ENCODE peak calls at places on chromosomes 3 and 15, in ten cellular contexts. Y is D341Med; H is T-cell; V is activated naive CD4-positive, alpha-beta T cell; M is Caco-2; B is SW 1271; D is H1; L is posterior cingulate gyrus; Z is activated naive CD8-positive, alpha-beta T cell treated with anti-CD3 and anti-CD28 coated beads for 36 hours; U is stimulated activated CD8-positive, alpha-beta memory T cell treated with anti-CD3 and anti-CD28 coated beads, Interleukin-4, amount 100 ng/mL, for 1 hour. J is an unnamed sample.
A peak's percentile ranks its signal among the peaks of the same experiment; 100 is the strongest.

GRCh38 chr3:55645406-55645805 is 158.3 kb upstream of the WNT5A start:
- DNase-seq in D (no peak), Z (no peak), V (no peak), H (no peak), Y (no peak), M (no peak), U (no peak), L (no peak), B (no peak), J (no peak)

GRCh38 chr3:42032693-42033349 is 58.3 kb upstream of the TRAK1 start:
- DNase-seq in Z (no peak), D (no peak), Y (peak; percentile 87), U (no peak), H (no peak), V (no peak), M (no peak), B (no peak), L (peak; percentile 14), J (peak; percentile 69)

GRCh38 chr15:89127054-89127702 is 38.9 kb downstream of the ABHD2 start:
- DNase-seq in L (no peak), M (no peak), H (no peak), Y (peak; percentile 52), U (no peak), Z (no peak), V (no peak), B (no peak), D (no peak), J (peak; percentile 68)

GRCh38 chr3:169028716-169029115 is 634.8 kb downstream of the MECOM start:
- DNase-seq in M (no peak), Z (no peak), B (no peak), V (no peak), Y (no peak), L (no peak), H (no peak), D (no peak), U (no peak), J (peak; percentile 78)

GRCh38 chr3:11603628-11604027 is 40.1 kb downstream of the VGLL4 start:
- DNase-seq in M (no peak), U (no peak), Z (no peak), D (no peak), H (no peak), B (peak; percentile 45), L (no peak), V (no peak), Y (no peak), J (no peak)

GRCh38 chr3:79767194-79767952 is 425 bp downstream of the ROBO1 start:
- DNase-seq in Y (peak; percentile 26), B (no peak), L (no peak), M (no peak), U (no peak), V (no peak), H (no peak), D (peak; percentile 54), Z (no peak), J (no peak)

GRCh38 chr15:88385078-88385700 is 82.0 kb downstream of the MRPL46 start:
- DNase-seq in Y (no peak), Z (no peak), D (no peak), U (no peak), B (no peak), H (no peak), L (no peak), M (no peak), V (no peak), J (peak; percentile 86)

GRCh38 chr15:101010781-101011180 is 91.6 kb downstream of the LRRK1 start:
- DNase-seq in U (no peak), L (no peak), B (no peak), Z (no peak), V (no peak), D (peak; percentile 33), Y (no peak), M (no peak), H (no peak), J (no peak)

GRCh38 chr3:65844370-65844769 is 194.3 kb downstream of the MAGI1 start:
- DNase-seq in L (no peak), V (no peak), Z (no peak), U (no peak), H (no peak), M (no peak), Y (no peak), B (no peak), D (no peak), J (no peak)

GRCh38 chr15:91915576-91915975 is 62.1 kb downstream of the SLCO3A1 start:
- DNase-seq in M (no peak), H (no peak), Z (no peak), Y (no peak), L (no peak), U (no peak), D (no peak), B (no peak), V (no peak), J (no peak)

GRCh38 chr15:73851679-73852078 is 21.7 kb upstream of the TBC1D21 start:
- DNase-seq in Z (peak; percentile 29), U (no peak), M (peak; percentile 74), V (no peak), Y (no peak), H (no peak), B (no peak), D (peak; percentile 82), L (no peak), J (peak; percentile 58)

GRCh38 chr3:77303943-77304778 is 264.3 kb downstream of the ROBO2 start:
- DNase-seq in H (no peak), B (no peak), Y (no peak), L (no peak), U (no peak), Z (no peak), D (no peak), V (no peak), M (no peak), J (no peak)

GRCh38 chr3:134309987-134310700 is 59.5 kb upstream of the RYK start:
- DNase-seq in Z (no peak), U (no peak), M (peak; percentile 87), V (no peak), Y (no peak), B (no peak), L (no peak), D (no peak), H (no peak), J (peak; percentile 50)

GRCh38 chr15:40569139-40569953 is at the start of gene RPUSD2:
- DNase-seq in V (peak; percentile 79), Y (peak; percentile 96), D (peak; percentile 97), M (peak; percentile 93), U (peak; percentile 83), H (peak; percentile 88), B (peak; percentile 67), Z (peak; percentile 92), L (peak; percentile 95), J (peak; percentile 91)

GRCh38 chr3:190340071-190340470 is 17.8 kb upstream of the CLDN1 start:
- DNase-seq in B (no peak), V (no peak), H (no peak), Z (no peak), L (no peak), M (no peak), Y (no peak), D (no peak), U (no peak), J (peak; percentile 36)

GRCh38 chr3:160403028-160403545 is 3.6 kb downstream of the SMC4 start:
- DNase-seq in Z (no peak), Y (no peak), M (no peak), H (no peak), U (no peak), B (no peak), V (no peak), L (no peak), D (no peak), J (no peak)

GRCh38 chr3:119175869-119176756 is 2.7 kb downstream of the UPK1B start:
- DNase-seq in B (no peak), U (no peak), Y (no peak), V (no peak), H (no peak), L (no peak), M (no peak), Z (no peak), D (no peak), J (peak; percentile 71)

GRCh38 chr15:38555686-38556334 is 8.8 kb downstream of the RASGRP1 start:
- DNase-seq in M (no peak), B (no peak), H (no peak), D (no peak), Y (no peak), L (no peak), V (no peak), Z (no peak), U (no peak), J (peak; percentile 86)

GRCh38 chr3:15204005-15204404 is 2.0 kb upstream of the CAPN7 start:
- DNase-seq in U (no peak), Z (no peak), L (no peak), M (peak; percentile 59), H (no peak), Y (no peak), D (no peak), V (no peak), B (no peak), J (peak; percentile 79)

GRCh38 chr3:84108442-84108971 is 850.3 kb upstream of the CADM2 start:
- DNase-seq in M (no peak), Z (no peak), B (peak; percentile 30), U (no peak), L (no peak), Y (no peak), V (no peak), D (no peak), H (no peak), J (peak; percentile 80)

GRCh38 chr15:69468241-69469121 is 15.9 kb downstream of the RPLP1 start:
- DNase-seq in Y (no peak), H (peak; percentile 77), B (no peak), V (peak; percentile 60), D (peak; percentile 26), L (no peak), Z (peak; percentile 86), M (peak; percentile 47), U (peak; percentile 61), J (peak; percentile 97)

GRCh38 chr3:21174461-21174860 is 576.5 kb downstream of the ZNF385D start:
- DNase-seq in D (no peak), Y (no peak), M (no peak), U (no peak), Z (no peak), B (no peak), V (no peak), H (no peak), L (no peak), J (no peak)

GRCh38 chr3:72155391-72156064 is 370.6 kb upstream of the PROK2 start:
- DNase-seq in L (no peak), B (no peak), Y (peak; percentile 66), Z (no peak), D (no peak), V (no peak), H (no peak), U (no peak), M (no peak), J (peak; percentile 70)

GRCh38 chr3:71542548-71543370 is 40.8 kb downstream of the FOXP1 start:
- DNase-seq in L (peak; percentile 82), D (no peak), M (no peak), Y (no peak), V (no peak), U (no peak), Z (peak; percentile 7), B (no peak), H (no peak), J (no peak)

GRCh38 chr15:98263787-98264186 is 303.3 kb downstream of the ARRDC4 start:
- DNase-seq in U (no peak), V (no peak), M (no peak), B (no peak), L (no peak), H (no peak), D (no peak), Z (no peak), Y (no peak), J (no peak)

GRCh38 chr15:61228025-61228901 is 839 bp downstream of the RORA start:
- DNase-seq in B (no peak), Y (peak; percentile 56), M (no peak), V (no peak), Z (peak; percentile 6), L (peak; percentile 15), H (no peak), D (peak; percentile 69), U (no peak), J (peak; percentile 21)

GRCh38 chr15:79089890-79090486 is 592 bp downstream of the RASGRF1 start:
- DNase-seq in Z (no peak), B (no peak), V (no peak), M (no peak), H (no peak), Y (no peak), L (no peak), U (no peak), D (peak; percentile 69), J (no peak)

GRCh38 chr3:10999516-10999915 is 7.0 kb downstream of the SLC6A1 start:
- DNase-seq in V (no peak), Y (no peak), M (no peak), U (no peak), H (no peak), L (no peak), Z (no peak), B (no peak), D (no peak), J (no peak)